ENCODE peak calls at places on chromosomes 4 and X, in six cellular contexts. One of them, this sample, is unnamed. For H3K9me3, the result is how much of the 10 kb centered on the place peaks cover.

GRCh38 chr4:139763668-139764067 is 98.0 kb downstream of the MGST2 start:
- DNase-seq in Panc1: no peak
- DNase-seq in aorta: no peak
- DNase-seq in small intestine: no peak
- DNase-seq in endothelial cell of umbilical vein: peak
- DNase-seq in PC-3: no peak
- DNase-seq in this sample: no peak

GRCh38 chr4:54384563-54384962 is 155.5 kb downstream of the PDGFRA start:
- DNase-seq in Panc1: no peak
- DNase-seq in PC-3: peak
- DNase-seq in aorta: no peak
- DNase-seq in small intestine: peak
- DNase-seq in endothelial cell of umbilical vein: peak
- DNase-seq in this sample: no peak

GRCh38 chrX:19888419-19888879 is 1.0 kb upstream of the SH3KBP1 start:
- DNase-seq in Panc1: no peak
- DNase-seq in aorta: no peak
- DNase-seq in endothelial cell of umbilical vein: peak
- DNase-seq in small intestine: peak
- DNase-seq in PC-3: peak
- DNase-seq in this sample: no peak

GRCh38 chr4:63296773-63297172 is 1112.5 kb downstream of the TECRL start:
- DNase-seq in PC-3: peak
- DNase-seq in aorta: no peak
- DNase-seq in endothelial cell of umbilical vein: no peak
- DNase-seq in Panc1: no peak
- DNase-seq in small intestine: no peak
- DNase-seq in this sample: no peak

GRCh38 chr4:18630218-18631110 is 608.9 kb upstream of the LCORL start:
- DNase-seq in small intestine: no peak
- DNase-seq in PC-3: no peak
- DNase-seq in Panc1: no peak
- DNase-seq in endothelial cell of umbilical vein: no peak
- DNase-seq in aorta: peak
- DNase-seq in this sample: no peak

GRCh38 chr4:177479063-177479462 is 36.8 kb upstream of the AGA start:
- DNase-seq in small intestine: no peak
- DNase-seq in PC-3: no peak
- DNase-seq in aorta: no peak
- DNase-seq in Panc1: no peak
- DNase-seq in endothelial cell of umbilical vein: no peak
- DNase-seq in this sample: no peak

GRCh38 chrX:151488677-151489076 is 74.8 kb upstream of the PASD1 start:
- DNase-seq in aorta: no peak
- DNase-seq in Panc1: no peak
- DNase-seq in endothelial cell of umbilical vein: no peak
- DNase-seq in small intestine: no peak
- DNase-seq in PC-3: no peak
- DNase-seq in this sample: no peak

GRCh38 chrX:131944936-131945902 is 77.9 kb upstream of the STK26 start:
- DNase-seq in endothelial cell of umbilical vein: no peak
- DNase-seq in Panc1: no peak
- DNase-seq in aorta: no peak
- DNase-seq in PC-3: no peak
- DNase-seq in small intestine: no peak
- DNase-seq in this sample: no peak

GRCh38 chr4:105147226-105148151 is 813 bp downstream of the TET2 start:
- DNase-seq in PC-3: peak
- DNase-seq in aorta: peak
- DNase-seq in small intestine: peak
- DNase-seq in endothelial cell of umbilical vein: peak
- DNase-seq in Panc1: no peak
- DNase-seq in this sample: peak

GRCh38 chr4:137393043-137393442 is 139.3 kb downstream of the PCDH18 start:
- DNase-seq in aorta: no peak
- DNase-seq in endothelial cell of umbilical vein: no peak
- DNase-seq in small intestine: no peak
- DNase-seq in Panc1: no peak
- DNase-seq in PC-3: no peak
- DNase-seq in this sample: no peak

GRCh38 chrX:46770006-46770816 is 11.3 kb upstream of the SLC9A7 start:
- DNase-seq in small intestine: no peak
- DNase-seq in endothelial cell of umbilical vein: peak
- DNase-seq in PC-3: peak
- DNase-seq in Panc1: no peak
- DNase-seq in aorta: no peak
- DNase-seq in this sample: no peak

GRCh38 chrX:42978655-42979379 is 200.9 kb upstream of the PPP1R2C start:
- DNase-seq in Panc1: no peak
- DNase-seq in aorta: no peak
- DNase-seq in small intestine: no peak
- DNase-seq in endothelial cell of umbilical vein: no peak
- DNase-seq in PC-3: no peak
- DNase-seq in this sample: no peak

GRCh38 chr4:140426610-140427103 is 791 bp downstream of the CLGN start:
- DNase-seq in PC-3: peak
- DNase-seq in Panc1: no peak
- DNase-seq in small intestine: no peak
- DNase-seq in endothelial cell of umbilical vein: no peak
- DNase-seq in aorta: no peak
- DNase-seq in this sample: no peak

GRCh38 chr4:133347409-133347808 is 198.3 kb downstream of the PCDH10 start:
- DNase-seq in Panc1: no peak
- DNase-seq in small intestine: no peak
- DNase-seq in PC-3: no peak
- DNase-seq in endothelial cell of umbilical vein: no peak
- DNase-seq in aorta: no peak
- DNase-seq in this sample: no peak

GRCh38 chr4:137343221-137343620 is 189.1 kb downstream of the PCDH18 start:
- DNase-seq in endothelial cell of umbilical vein: no peak
- DNase-seq in PC-3: no peak
- DNase-seq in aorta: no peak
- DNase-seq in Panc1: no peak
- DNase-seq in small intestine: no peak
- DNase-seq in this sample: no peak

GRCh38 chrX:13373807-13374187 is 53.9 kb upstream of the ATXN3L start:
- DNase-seq in small intestine: no peak
- DNase-seq in Panc1: no peak
- DNase-seq in aorta: no peak
- DNase-seq in endothelial cell of umbilical vein: peak
- DNase-seq in PC-3: no peak
- DNase-seq in this sample: no peak

GRCh38 chr4:39324897-39325613 is 41.1 kb downstream of the RFC1 start:
- DNase-seq in Panc1: no peak
- DNase-seq in endothelial cell of umbilical vein: no peak
- DNase-seq in small intestine: no peak
- DNase-seq in PC-3: no peak
- DNase-seq in aorta: no peak
- DNase-seq in this sample: no peak

GRCh38 chr4:73208376-73208775 is 50.2 kb downstream of the ANKRD17 start:
- DNase-seq in aorta: no peak
- DNase-seq in small intestine: no peak
- DNase-seq in PC-3: peak
- DNase-seq in Panc1: no peak
- DNase-seq in endothelial cell of umbilical vein: no peak
- DNase-seq in this sample: no peak

GRCh38 chrX:140040397-140040796 is 75.1 kb upstream of the CXorf66 start:
- DNase-seq in PC-3: peak
- DNase-seq in Panc1: no peak
- DNase-seq in aorta: no peak
- DNase-seq in endothelial cell of umbilical vein: no peak
- DNase-seq in small intestine: peak
- DNase-seq in this sample: no peak

GRCh38 chr4:113678651-113679050 is 82.9 kb downstream of the CAMK2D start:
- DNase-seq in aorta: no peak
- DNase-seq in PC-3: no peak
- DNase-seq in Panc1: no peak
- DNase-seq in small intestine: no peak
- DNase-seq in endothelial cell of umbilical vein: no peak
- DNase-seq in this sample: no peak

GRCh38 chrX:63664083-63664482 is 120.9 kb downstream of the ARHGEF9 start:
- DNase-seq in small intestine: no peak
- DNase-seq in endothelial cell of umbilical vein: no peak
- DNase-seq in aorta: no peak
- DNase-seq in Panc1: no peak
- DNase-seq in PC-3: no peak
- DNase-seq in this sample: no peak

GRCh38 chrX:21998037-21998436 is 34.1 kb upstream of the PHEX start:
- DNase-seq in small intestine: no peak
- DNase-seq in Panc1: no peak
- DNase-seq in aorta: no peak
- DNase-seq in PC-3: no peak
- DNase-seq in endothelial cell of umbilical vein: no peak
- DNase-seq in this sample: no peak

GRCh38 chr4:73281982-73282381 is 23.4 kb upstream of the ANKRD17 start:
- DNase-seq in small intestine: no peak
- DNase-seq in PC-3: no peak
- DNase-seq in Panc1: no peak
- DNase-seq in endothelial cell of umbilical vein: no peak
- DNase-seq in aorta: no peak
- DNase-seq in this sample: no peak

GRCh38 chrX:70268034-70268433 is at the start of gene ARR3:
- DNase-seq in endothelial cell of umbilical vein: no peak
- DNase-seq in PC-3: no peak
- DNase-seq in small intestine: no peak
- DNase-seq in Panc1: no peak
- DNase-seq in aorta: no peak
- DNase-seq in this sample: no peak

GRCh38 chr4:82901129-82901718 is 689 bp downstream of the THAP9 start:
- DNase-seq in endothelial cell of umbilical vein: no peak
- DNase-seq in small intestine: no peak
- DNase-seq in PC-3: no peak
- DNase-seq in Panc1: no peak
- DNase-seq in aorta: no peak
- DNase-seq in this sample: no peak

GRCh38 chr4:71260544-71260943 is 78.3 kb upstream of the SLC4A4 start:
- DNase-seq in small intestine: no peak
- DNase-seq in PC-3: no peak
- DNase-seq in Panc1: no peak
- DNase-seq in aorta: no peak
- DNase-seq in endothelial cell of umbilical vein: no peak
- DNase-seq in this sample: no peak

GRCh38 chr4:38099020-38099600 is 138.9 kb downstream of the PTTG2 start:
- DNase-seq in PC-3: no peak
- DNase-seq in aorta: no peak
- DNase-seq in Panc1: no peak
- DNase-seq in endothelial cell of umbilical vein: peak
- DNase-seq in small intestine: no peak
- DNase-seq in this sample: no peak

GRCh38 chr4:153137168-153137567 is 67.1 kb upstream of the TRIM2 start:
- DNase-seq in PC-3: peak
- DNase-seq in aorta: peak
- DNase-seq in Panc1: no peak
- DNase-seq in small intestine: peak
- DNase-seq in endothelial cell of umbilical vein: peak
- DNase-seq in this sample: no peak

GRCh38 chr4:37693450-37694190 is 7.4 kb upstream of the RELL1 start:
- DNase-seq in aorta: no peak
- DNase-seq in Panc1: no peak
- DNase-seq in PC-3: peak
- DNase-seq in small intestine: no peak
- DNase-seq in endothelial cell of umbilical vein: no peak
- DNase-seq in this sample: no peak

GRCh38 chr4:151537726-151538125 is 128.8 kb downstream of the FHIP1A start:
- DNase-seq in aorta: no peak
- DNase-seq in small intestine: no peak
- DNase-seq in endothelial cell of umbilical vein: no peak
- DNase-seq in Panc1: no peak
- DNase-seq in PC-3: no peak
- DNase-seq in this sample: no peak

GRCh38 chr4:74293558-74293957 is 14.7 kb upstream of the EPGN start:
- DNase-seq in endothelial cell of umbilical vein: no peak
- DNase-seq in PC-3: peak
- DNase-seq in small intestine: no peak
- DNase-seq in aorta: no peak
- DNase-seq in Panc1: no peak
- DNase-seq in this sample: no peak

DNA sequence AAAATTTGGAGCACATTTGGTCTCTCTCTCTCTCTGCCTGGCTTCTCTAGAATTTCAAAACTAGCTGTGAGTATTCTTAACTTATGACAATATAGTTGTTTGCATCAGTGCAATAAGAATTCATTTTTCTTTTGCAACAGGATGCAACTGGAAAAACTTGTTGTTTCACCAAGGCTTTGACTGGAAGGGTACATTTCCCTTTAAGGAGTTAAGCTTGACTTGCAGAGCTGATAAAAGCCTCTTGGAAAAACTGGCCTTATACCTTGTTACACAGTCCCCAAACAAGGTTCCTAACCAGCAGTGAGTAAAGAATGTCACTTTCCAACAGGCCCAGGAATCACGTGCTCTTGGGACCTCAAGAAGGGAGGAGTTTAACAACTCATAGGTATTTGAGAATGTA is 25.9 kb upstream of the ZNF718 start:
- DNase-seq in PC-3: no peak
- DNase-seq in aorta: no peak
- DNase-seq in Panc1: no peak
- DNase-seq in endothelial cell of umbilical vein: no peak
- DNase-seq in small intestine: no peak
- DNase-seq in this sample: no peak
- H3K9me3 ChIP-seq in PC-3: under half
- H3K9me3 ChIP-seq in aorta: under half
- H3K9me3 ChIP-seq in Panc1: under half
- H3K9me3 ChIP-seq in endothelial cell of umbilical vein: under half
- H3K9me3 ChIP-seq in small intestine: under half
- H3K9me3 ChIP-seq in this sample: half or more

DNA sequence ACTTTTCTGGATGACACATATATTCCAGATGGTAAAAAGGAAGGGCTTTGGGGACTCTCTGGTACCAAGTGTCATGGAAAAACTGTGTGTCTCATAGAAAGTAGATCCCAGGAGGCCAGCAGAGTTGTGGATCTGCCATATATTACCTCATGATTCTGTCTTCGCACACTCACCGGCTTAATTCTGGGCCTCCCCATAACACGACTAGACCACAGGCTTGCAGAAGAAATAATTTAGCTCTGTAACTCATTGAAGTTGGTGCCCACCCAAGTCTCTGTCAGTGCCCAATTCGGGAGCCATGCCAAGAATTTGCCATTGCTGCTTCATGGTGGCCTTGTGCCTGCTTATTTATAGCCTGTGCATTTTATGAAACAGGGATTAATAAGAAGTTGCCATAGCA is 104.5 kb downstream of the AR start:
- DNase-seq in aorta: no peak
- DNase-seq in PC-3: no peak
- DNase-seq in endothelial cell of umbilical vein: no peak
- DNase-seq in small intestine: no peak
- DNase-seq in Panc1: no peak
- DNase-seq in this sample: no peak
- H3K9me3 ChIP-seq in aorta: under half
- H3K9me3 ChIP-seq in PC-3: under half
- H3K9me3 ChIP-seq in endothelial cell of umbilical vein: under half
- H3K9me3 ChIP-seq in small intestine: under half
- H3K9me3 ChIP-seq in Panc1: under half
- H3K9me3 ChIP-seq in this sample: under half

GRCh38 chrX:121064579-121064978 is 17.2 kb downstream of the GLUD2 start:
- DNase-seq in small intestine: no peak
- DNase-seq in endothelial cell of umbilical vein: no peak
- DNase-seq in aorta: no peak
- DNase-seq in Panc1: no peak
- DNase-seq in PC-3: no peak
- DNase-seq in this sample: no peak
- H3K9me3 ChIP-seq in small intestine: under half
- H3K9me3 ChIP-seq in endothelial cell of umbilical vein: under half
- H3K9me3 ChIP-seq in aorta: under half
- H3K9me3 ChIP-seq in Panc1: under half
- H3K9me3 ChIP-seq in PC-3: under half
- H3K9me3 ChIP-seq in this sample: under half

GRCh38 chrX:40049084-40049641 is 48.6 kb downstream of the BCOR start:
- DNase-seq in Panc1: no peak
- DNase-seq in aorta: peak
- DNase-seq in endothelial cell of umbilical vein: no peak
- DNase-seq in small intestine: no peak
- DNase-seq in PC-3: no peak
- DNase-seq in this sample: no peak
- H3K9me3 ChIP-seq in Panc1: under half
- H3K9me3 ChIP-seq in aorta: under half
- H3K9me3 ChIP-seq in endothelial cell of umbilical vein: under half
- H3K9me3 ChIP-seq in small intestine: under half
- H3K9me3 ChIP-seq in PC-3: under half
- H3K9me3 ChIP-seq in this sample: under half